ENCODE peak calls at places on chromosomes 11 and 22, in nine cellular contexts. R is A549; H is stimulated activated CD4-positive, alpha-beta T cell treated with anti-CD3 and anti-CD28 coated beads, TNF-alpha, amount 100 ng/mL, for 1 hour; F is mucosa of descending colon; W is NCI-H1694; T is activated naive CD8-positive, alpha-beta T cell treated with anti-CD3 and anti-CD28 coated beads for 36 hours; X is effector CD8-positive, alpha-beta T cell; J is upper lobe of right lung; L is activated CD4-positive, alpha-beta T cell treated with anti-CD3 and anti-CD28 coated beads, Interleukin-2, amount 50 U/mL, for 48 hours. M is an unnamed sample.

GRCh38 chr22:31490496-31490925 is 869 bp upstream of the EIF4ENIF1 start:
- DNase-seq in R (peak), H (no peak), F (peak), W (no peak), T (peak), X (peak), J (peak), L (peak), M (peak)

GRCh38 chr11:118930152-118930712 is 4.5 kb upstream of the BCL9L start:
- DNase-seq in R (peak), H (peak), F (peak), W (peak), T (peak), X (peak), J (peak), L (peak), M (no peak)

GRCh38 chr11:12329797-12330196 is 47.6 kb upstream of the PARVA start:
- DNase-seq in R (no peak), H (no peak), F (no peak), W (no peak), T (no peak), X (no peak), J (no peak), L (no peak), M (no peak)

GRCh38 chr11:47236482-47236881 is 12.1 kb downstream of the ACP2 start:
- DNase-seq in R (no peak), H (no peak), F (no peak), W (no peak), T (no peak), X (no peak), J (no peak), L (no peak), M (no peak)

GRCh38 chr22:40400173-40400572 is 29.8 kb downstream of the SGSM3 start:
- DNase-seq in R (no peak), H (no peak), F (peak), W (no peak), T (no peak), X (peak), J (no peak), L (peak), M (no peak)

GRCh38 chr11:110184466-110184865 is 91.3 kb downstream of the ZC3H12C start:
- DNase-seq in R (no peak), H (no peak), F (no peak), W (no peak), T (no peak), X (no peak), J (no peak), L (no peak), M (no peak)

GRCh38 chr11:10622957-10623787 is 54.7 kb upstream of the LYVE1 start:
- DNase-seq in R (no peak), H (no peak), F (no peak), W (no peak), T (peak), X (no peak), J (no peak), L (peak), M (peak)

GRCh38 chr11:38138972-38139371 is 1540.9 kb upstream of the RAG2 start:
- DNase-seq in R (no peak), H (no peak), F (no peak), W (no peak), T (no peak), X (no peak), J (no peak), L (no peak), M (no peak)

GRCh38 chr22:50713571-50714056 is 24.4 kb upstream of the ACR start:
- DNase-seq in R (no peak), H (no peak), F (peak), W (no peak), T (no peak), X (no peak), J (no peak), L (no peak), M (no peak)